ENCODE peak calls at places on chromosomes 7 and 10, in six cellular contexts. B is tibial artery; J is NCI-H69; A is naive thymus-derived CD8-positive, alpha-beta T cell; V is uterus; C is left kidney. X is an unnamed sample.

GRCh38 chr10:73248259-73248724 is 1.2 kb upstream of the DNAJC9 start:
- DNase-seq in B (no peak), A (no peak), J (peak; percentile 7), C (no peak), V (no peak), X (no peak)

GRCh38 chr7:13874783-13875182 is 114.7 kb downstream of the ETV1 start:
- DNase-seq in C (no peak), V (no peak), A (no peak), J (no peak), B (no peak), X (no peak)

GRCh38 chr7:14691597-14692203 is 210.9 kb downstream of the DGKB start:
- DNase-seq in J (peak; percentile 56), B (peak; percentile 43), V (peak; percentile 35), C (peak; percentile 75), A (peak; percentile 37), X (no peak)

GRCh38 chr7:128839751-128840177 is 9.6 kb downstream of the FLNC start:
- DNase-seq in J (no peak), B (no peak), C (no peak), V (peak; percentile 15), A (no peak), X (no peak)

GRCh38 chr10:132477398-132478340 is 59.9 kb upstream of the INPP5A start:
- DNase-seq in V (no peak), J (no peak), C (peak; percentile 52), A (no peak), B (no peak), X (no peak)

GRCh38 chr7:20280475-20281351 is 50.0 kb upstream of the ITGB8 start:
- DNase-seq in C (no peak), J (peak; percentile 75), B (no peak), A (no peak), V (no peak), X (no peak)

GRCh38 chr7:108016841-108017775 is 14.1 kb upstream of the LAMB1 start:
- DNase-seq in A (no peak), V (no peak), B (no peak), J (peak; percentile 95), C (peak; percentile 64), X (peak; percentile 70)

GRCh38 chr7:148699024-148699771 is 495 bp downstream of the CUL1 start:
- DNase-seq in V (peak; percentile 60), C (peak; percentile 83), A (peak; percentile 36), J (peak; percentile 76), B (peak; percentile 58), X (peak; percentile 14)

GRCh38 chr10:103265712-103266329 is 11.1 kb upstream of the INA start:
- DNase-seq in V (peak; percentile 32), C (peak; percentile 94), B (peak; percentile 56), J (no peak), A (peak; percentile 10), X (no peak)